ENCODE peak calls at places on chromosomes 16 and 17, in four cellular contexts. P is breast epithelium, L is mesenchymal stem cell, N is neural progenitor cell. D is an unnamed sample.

GRCh38 chr17:8056232-8056975 is 17.5 kb downstream of the ALOX15B start:
- DNase-seq in P (no peak), L (peak; percentile 95), N (no peak), D (peak; percentile 80)

GRCh38 chr17:63455417-63455816 is 9.3 kb upstream of the CYB561 start:
- DNase-seq in P (no peak), L (no peak), N (no peak), D (no peak)

GRCh38 chr16:2093793-2094192 is 41.9 kb downstream of the PKD1 start:
- DNase-seq in P (no peak), L (no peak), N (no peak), D (no peak)

GRCh38 chr17:2222901-2223616 is 80.5 kb downstream of the SMG6 start:
- DNase-seq in P (no peak), L (peak; percentile 60), N (peak; percentile 21), D (no peak)

GRCh38 chr16:78297066-78297666 is 197.7 kb downstream of the WWOX start:
- DNase-seq in P (no peak), L (peak; percentile 34), N (no peak), D (no peak)

GRCh38 chr17:71975331-71975801 is 145.5 kb upstream of the SOX9 start:
- DNase-seq in P (no peak), L (no peak), N (peak; percentile 10), D (peak; percentile 40)

GRCh38 chr17:74008196-74008595 is 195.3 kb upstream of the RPL38 start:
- DNase-seq in P (no peak), L (no peak), N (peak; percentile 59), D (no peak)

GRCh38 chr17:43825567-43825966 is 7.4 kb downstream of the MPP3 start:
- DNase-seq in P (no peak), L (no peak), N (no peak), D (no peak)

GRCh38 chr16:1979271-1980025 is 1.8 kb downstream of the NOXO1 start:
- DNase-seq in P (peak; percentile 84), L (no peak), N (peak; percentile 52), D (no peak)

DNA sequence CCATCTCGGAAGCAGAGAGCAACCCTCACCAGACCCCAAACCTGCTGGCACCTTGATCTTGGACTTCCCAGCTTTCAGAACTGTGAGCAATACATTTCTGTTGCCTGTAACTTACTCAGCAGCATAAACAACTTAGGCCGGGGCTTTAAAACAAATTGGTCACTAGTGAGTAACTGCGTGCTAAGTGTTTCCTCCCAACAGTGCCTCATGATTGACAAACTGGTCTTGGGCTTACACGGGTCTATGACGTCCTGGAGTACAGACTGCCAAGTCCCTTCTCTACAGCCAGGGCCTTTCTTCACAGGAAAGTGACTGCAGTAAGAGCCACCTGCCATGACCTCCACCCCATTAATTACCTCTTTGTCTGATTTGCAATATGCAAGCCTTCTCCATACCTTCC is 136.7 kb downstream of the XYLT1 start:
- DNase-seq in P (no peak), L (no peak), N (no peak), D (no peak)
- H3K27ac ChIP-seq in P (no peak overlapping the region), L (no peak overlapping the region), N (no peak overlapping the region), D (no peak overlapping the region)

GRCh38 chr17:81276781-81277180 is 18.3 kb downstream of the SLC38A10 start:
- DNase-seq in P (no peak), L (no peak), N (no peak), D (no peak)
- H3K4me3 ChIP-seq in P (no peak overlapping the region), L (no peak overlapping the region), N (no peak overlapping the region), D (no peak overlapping the region)

GRCh38 chr16:74492976-74493375 is 71.7 kb upstream of the CLEC18B start:
- DNase-seq in P (no peak), L (no peak), N (no peak), D (no peak)
- H3K36me3 ChIP-seq in P (no peaks in the 10 kb centered on the region), L (peaks cover 72% of the 10 kb centered on the region), N (peaks cover 10% of the 10 kb centered on the region), D (peaks cover 28% of the 10 kb centered on the region)

GRCh38 chr17:28944862-28945741 is 6.2 kb downstream of the PHF12 start:
- DNase-seq in P (no peak), L (no peak), N (no peak), D (peak; percentile 33)
- H3K27ac ChIP-seq in P (peak overlapping the region; percentile 60), L (peak overlapping the region; percentile 10), N (peak overlapping the region; percentile 38), D (peak overlapping the region; percentile 95)

GRCh38 chr16:88069397-88070168 is 118.3 kb downstream of the BANP start:
- DNase-seq in P (no peak), L (no peak), N (no peak), D (no peak)

GRCh38 chr16:88066680-88067529 is 115.7 kb downstream of the BANP start:
- DNase-seq in P (no peak), L (no peak), N (no peak), D (no peak)

GRCh38 chr16:88070341-88070740 is 119.1 kb downstream of the BANP start:
- DNase-seq in P (no peak), L (no peak), N (no peak), D (no peak)

GRCh38 chr16:88067530-88068411 is 116.5 kb downstream of the BANP start:
- DNase-seq in P (no peak), L (no peak), N (no peak), D (no peak)

GRCh38 chr16:88068476-88069396 is 117.5 kb downstream of the BANP start:
- DNase-seq in P (no peak), L (no peak), N (no peak), D (no peak)
- H3K4me3 ChIP-seq in P (no peak overlapping the region), L (no peak overlapping the region), N (no peak overlapping the region), D (no peak overlapping the region)

DNA sequence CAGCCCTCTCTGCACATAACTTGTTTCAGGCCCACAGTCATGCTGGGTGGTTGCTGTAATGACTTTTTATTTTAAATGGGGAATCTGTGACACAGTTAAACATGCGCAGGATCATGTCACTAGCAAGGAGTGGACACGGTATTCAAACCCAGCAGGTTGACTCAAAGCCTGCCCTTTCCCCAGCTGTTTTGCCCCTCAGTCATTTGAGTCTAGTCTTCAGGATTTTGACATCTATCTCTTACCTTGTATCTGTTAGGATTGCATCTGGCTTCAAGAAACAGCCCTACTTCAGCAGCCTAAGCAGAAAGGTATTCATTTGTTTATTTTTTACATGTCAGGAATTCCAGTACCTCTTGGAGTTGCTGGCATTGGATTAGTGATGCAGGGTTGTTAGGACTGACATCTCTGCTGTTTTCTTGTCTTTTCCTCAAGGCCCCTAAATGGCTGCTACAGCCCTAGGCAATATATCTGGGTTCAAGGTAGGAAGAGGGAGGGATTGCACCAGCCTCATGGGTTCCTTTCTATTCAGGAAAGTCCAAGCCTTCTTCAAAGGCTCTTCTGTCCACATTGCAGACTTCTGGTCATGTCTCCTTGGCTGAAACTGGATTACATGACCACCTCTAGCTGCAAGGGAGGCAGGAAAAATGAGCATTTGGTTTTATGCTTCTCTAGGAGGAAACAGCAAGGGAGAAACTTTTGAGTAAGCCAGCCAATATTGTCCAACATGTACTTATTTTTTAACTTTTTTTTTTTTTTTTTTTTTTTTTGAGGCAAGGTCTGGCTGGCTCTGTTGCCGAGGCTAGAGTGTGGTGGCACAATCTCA is 22.8 kb downstream of the ABCC1 start:
- DNase-seq in P (no peak), L (peak; percentile 56), N (no peak), D (no peak)
- H3K36me3 ChIP-seq in P (no peaks in the 10 kb centered on the region), L (peaks cover 12% of the 10 kb centered on the region), N (no peaks in the 10 kb centered on the region), D (no peaks in the 10 kb centered on the region)

GRCh38 chr16:73022534-73022933 is 25.4 kb downstream of the ZFHX3 start:
- DNase-seq in P (no peak), L (no peak), N (no peak), D (no peak)

GRCh38 chr16:73018796-73019455 is 29.0 kb downstream of the ZFHX3 start:
- DNase-seq in P (no peak), L (no peak), N (no peak), D (no peak)

GRCh38 chr16:73019456-73020362 is 28.2 kb downstream of the ZFHX3 start:
- DNase-seq in P (no peak), L (peak; percentile 93), N (no peak), D (peak; percentile 97)

GRCh38 chr16:73021866-73022495 is 25.9 kb downstream of the ZFHX3 start:
- DNase-seq in P (no peak), L (no peak), N (no peak), D (no peak)

DNA sequence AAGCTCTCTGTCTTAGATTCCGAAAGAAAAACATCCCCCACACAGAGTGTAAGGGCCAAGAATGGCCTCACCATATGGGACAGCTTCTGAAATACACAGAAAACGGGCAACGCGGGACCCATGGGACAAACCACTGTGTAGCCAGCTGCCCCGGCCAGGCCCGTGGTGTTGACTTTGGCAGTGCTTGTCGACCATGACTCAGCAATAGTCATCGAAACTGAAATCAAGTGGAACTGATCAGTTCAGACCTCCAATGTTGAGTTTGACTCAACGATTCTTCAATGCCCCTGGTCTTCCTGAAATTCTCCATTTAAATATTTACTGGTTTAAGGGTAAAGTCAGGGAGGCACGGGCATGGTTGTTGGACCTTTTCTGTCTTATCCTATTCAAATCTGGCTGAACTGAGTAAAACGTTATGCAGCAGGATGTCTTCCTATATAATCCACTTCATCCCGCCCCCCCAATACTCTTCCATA is 27.5 kb downstream of the ZFHX3 start:
- DNase-seq in P (no peak), L (peak; percentile 78), N (no peak), D (peak; percentile 96)
- H3K27ac ChIP-seq in P (no peak overlapping the region), L (peak overlapping the region; percentile 30), N (no peak overlapping the region), D (peak overlapping the region; percentile 96)

GRCh38 chr16:69443809-69444611 is 19.6 kb downstream of the CYB5B start:
- DNase-seq in P (no peak), L (peak; percentile 67), N (no peak), D (peak; percentile 18)
- H3K4me3 ChIP-seq in P (peak overlapping the region; percentile 18), L (no peak overlapping the region), N (no peak overlapping the region), D (no peak overlapping the region)

GRCh38 chr16:84891149-84891795 is 71.5 kb downstream of the CRISPLD2 start:
- DNase-seq in P (no peak), L (no peak), N (peak; percentile 18), D (no peak)

GRCh38 chr16:84893467-84893848 is 73.7 kb downstream of the CRISPLD2 start:
- DNase-seq in P (no peak), L (no peak), N (no peak), D (no peak)

GRCh38 chr16:84892097-84892496 is 72.3 kb downstream of the CRISPLD2 start:
- DNase-seq in P (no peak), L (no peak), N (no peak), D (no peak)

GRCh38 chr16:84895016-84895415 is 75.2 kb downstream of the CRISPLD2 start:
- DNase-seq in P (no peak), L (no peak), N (no peak), D (no peak)

DNA sequence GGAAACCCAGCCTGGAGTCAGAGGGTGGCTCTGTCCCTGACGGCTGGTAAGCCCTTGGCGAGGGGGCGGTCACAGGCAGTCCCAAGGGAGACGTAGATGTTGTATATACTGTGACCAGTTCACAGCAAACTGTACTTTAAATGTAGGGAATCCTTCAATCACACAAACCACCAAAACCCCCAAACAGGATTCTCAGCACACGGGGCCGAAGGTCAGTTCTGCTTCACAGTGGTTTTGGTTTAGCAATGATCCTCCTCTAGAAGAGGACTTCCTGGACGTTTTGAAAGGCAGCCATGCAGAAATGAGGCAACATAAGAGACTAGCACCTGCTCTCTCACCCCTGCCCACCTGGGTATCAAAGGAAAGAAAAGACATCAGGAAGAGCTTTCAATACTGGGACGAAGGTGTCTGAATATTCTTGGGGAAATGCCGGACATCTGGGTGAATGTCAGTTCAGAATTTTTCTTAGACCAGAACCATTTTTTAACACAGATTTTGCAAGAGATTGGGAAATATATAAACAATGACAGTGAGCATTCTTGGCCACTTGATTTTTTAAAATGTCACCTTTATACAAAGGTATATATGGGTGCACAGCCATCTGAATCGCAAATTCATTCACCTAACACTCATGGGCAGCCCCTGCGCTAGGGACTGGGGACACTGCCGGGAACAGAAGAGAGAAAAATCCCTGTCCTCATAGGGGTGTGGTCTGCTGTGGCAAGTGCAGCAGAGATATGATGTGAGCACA is 74.2 kb downstream of the CRISPLD2 start:
- DNase-seq in P (no peak), L (peak; percentile 84), N (no peak), D (no peak)
- H3K36me3 ChIP-seq in P (no peaks in the 10 kb centered on the region), L (no peaks in the 10 kb centered on the region), N (no peaks in the 10 kb centered on the region), D (peaks cover 3% of the 10 kb centered on the region)

GRCh38 chr17:69227536-69227935 is 1.1 kb downstream of the ABCA10 start:
- DNase-seq in P (no peak), L (peak; percentile 12), N (no peak), D (no peak)
- H3K27ac ChIP-seq in P (peak overlapping the region; percentile 23), L (no peak overlapping the region), N (no peak overlapping the region), D (no peak overlapping the region)

D was measured in brain microvascular endothelial cell.